ENCODE peak calls at places on chromosomes 2 and 18, in five cellular contexts. L is foreskin fibroblast, P is ovary, H is neural progenitor cell, Q is HL-60. D is an unnamed sample.

GRCh38 chr2:155203187-155203586 is 504.7 kb downstream of the KCNJ3 start:
- DNase-seq in Q (no peak), H (peak; percentile 29), P (no peak), L (no peak), D (no peak)

GRCh38 chr2:172232638-172233253 is 130.0 kb upstream of the DLX2 start:
- DNase-seq in H (no peak), L (no peak), P (no peak), Q (no peak), D (no peak)

GRCh38 chr2:215436705-215437570 is 1.1 kb upstream of the FN1 start:
- DNase-seq in Q (no peak), H (peak; percentile 68), P (no peak), L (no peak), D (no peak)

GRCh38 chr2:240626531-240627300 is 1.4 kb downstream of the GPR35 start:
- DNase-seq in H (no peak), P (no peak), Q (peak; percentile 61), L (no peak), D (no peak)

GRCh38 chr18:75698861-75699260 is 271.4 kb upstream of the SMIM21 start:
- DNase-seq in P (no peak), H (no peak), Q (no peak), L (no peak), D (no peak)

GRCh38 chr18:31041346-31042067 is 1.0 kb downstream of the DSC3 start:
- DNase-seq in H (peak; percentile 64), P (peak; percentile 7), Q (no peak), L (no peak), D (no peak)

GRCh38 chr2:101428413-101429176 is 41.3 kb upstream of the CREG2 start:
- DNase-seq in L (no peak), H (no peak), Q (no peak), P (no peak), D (no peak)

GRCh38 chr2:134359367-134360081 is 105.7 kb downstream of the MGAT5 start:
- DNase-seq in P (peak; percentile 51), Q (no peak), L (no peak), H (no peak), D (no peak)

GRCh38 chr18:3584266-3584665 is 134.3 kb downstream of the TGIF1 start:
- DNase-seq in Q (no peak), P (no peak), L (no peak), H (no peak), D (no peak)

GRCh38 chr2:39666489-39667141 is 898 bp downstream of the TMEM178A start:
- DNase-seq in Q (no peak), P (peak; percentile 18), L (no peak), H (peak; percentile 31), D (no peak)

GRCh38 chr2:16161085-16161565 is 220.8 kb downstream of the MYCN start:
- DNase-seq in P (no peak), H (no peak), L (no peak), Q (no peak), D (no peak)

GRCh38 chr2:2229898-2230817 is 100.9 kb downstream of the MYT1L start:
- DNase-seq in Q (no peak), H (no peak), L (no peak), P (no peak), D (no peak)

GRCh38 chr18:1104265-1104792 is 199.7 kb downstream of the ADCYAP1 start:
- DNase-seq in H (no peak), L (no peak), P (no peak), Q (no peak), D (no peak)

GRCh38 chr18:48116873-48117630 is 186.6 kb upstream of the SMAD2 start:
- DNase-seq in L (no peak), H (no peak), Q (no peak), P (no peak), D (no peak)

GRCh38 chr2:145257931-145258330 is 738.0 kb upstream of the ZEB2 start:
- DNase-seq in H (no peak), P (no peak), L (no peak), Q (no peak), D (no peak)

GRCh38 chr2:231970461-231970860 is 8.9 kb downstream of the DIS3L2 start:
- DNase-seq in P (no peak), Q (no peak), L (no peak), H (no peak), D (no peak)

GRCh38 chr18:3332376-3332775 is 70.4 kb downstream of the MYL12B start:
- DNase-seq in Q (no peak), L (no peak), P (no peak), H (no peak), D (no peak)

GRCh38 chr2:215896921-215897320 is 116.4 kb downstream of the MREG start:
- DNase-seq in Q (no peak), H (no peak), P (no peak), L (no peak), D (no peak)

GRCh38 chr2:15713475-15713874 is 121.8 kb downstream of the DDX1 start:
- DNase-seq in P (no peak), L (no peak), H (no peak), Q (no peak), D (no peak)

GRCh38 chr2:186456941-186457340 is 29.1 kb upstream of the ZC3H15 start:
- DNase-seq in Q (no peak), H (no peak), L (peak; percentile 14), P (no peak), D (no peak)

GRCh38 chr2:100513650-100514049 is 43.4 kb downstream of the NMS start:
- DNase-seq in H (no peak), L (no peak), P (no peak), Q (no peak), D (no peak)

GRCh38 chr2:120866483-120867140 is 130.9 kb downstream of the GLI2 start:
- DNase-seq in Q (no peak), P (no peak), L (no peak), H (no peak), D (no peak)

GRCh38 chr2:121429119-121429903 is 101.4 kb upstream of the RNU4ATAC start:
- DNase-seq in Q (no peak), L (peak; percentile 28), H (no peak), P (no peak), D (no peak)

GRCh38 chr18:22609642-22610041 is 191.9 kb upstream of the CTAGE1 start:
- DNase-seq in Q (no peak), L (no peak), H (peak; percentile 42), P (peak; percentile 32), D (peak; percentile 50)

GRCh38 chr18:33656889-33657288 is 78.9 kb downstream of the ASXL3 start:
- DNase-seq in P (no peak), L (no peak), Q (no peak), H (no peak), D (no peak)

GRCh38 chr18:22060361-22060760 is 109.0 kb upstream of the GATA6 start:
- DNase-seq in H (no peak), Q (no peak), L (no peak), P (no peak), D (no peak)

GRCh38 chr18:5104246-5104645 is 92.8 kb downstream of the AKAIN1 start:
- DNase-seq in H (peak; percentile 50), P (no peak), L (no peak), Q (no peak), D (no peak)

GRCh38 chr18:29560270-29560669 is 1383.3 kb upstream of the CDH2 start:
- DNase-seq in P (no peak), L (no peak), H (no peak), Q (no peak), D (no peak)

GRCh38 chr2:107529146-107529545 is 297.5 kb upstream of the RGPD4 start:
- DNase-seq in H (no peak), L (no peak), Q (no peak), P (no peak), D (peak; percentile 18)

GRCh38 chr2:146246017-146246733 is 1598.7 kb upstream of the ACVR2A start:
- DNase-seq in Q (no peak), L (peak; percentile 14), P (no peak), H (no peak), D (no peak)

GRCh38 chr18:10015941-10016819 is 102.4 kb downstream of the VAPA start:
- DNase-seq in P (peak; percentile 50), Q (no peak), H (no peak), L (peak; percentile 98), D (no peak)

GRCh38 chr2:39881494-39881893 is 102.4 kb upstream of the THUMPD2 start:
- DNase-seq in L (peak; percentile 28), Q (no peak), P (no peak), H (no peak), D (no peak)

GRCh38 chr2:8892149-8892548 is 54.7 kb upstream of the KIDINS220 start:
- DNase-seq in L (no peak), P (no peak), H (no peak), Q (no peak), D (no peak)

GRCh38 chr2:189927823-189928222 is 134.7 kb downstream of the MSTN start:
- DNase-seq in P (no peak), L (peak; percentile 14), Q (no peak), H (no peak), D (no peak)

GRCh38 chr2:36707050-36707449 is 10.5 kb downstream of the VIT start:
- DNase-seq in H (no peak), P (no peak), Q (no peak), L (peak; percentile 56), D (no peak)

GRCh38 chr2:193580176-193580950 is 1385.6 kb upstream of the TMEFF2 start:
- DNase-seq in H (no peak), Q (no peak), P (no peak), L (no peak), D (no peak)

GRCh38 chr2:193584001-193584400 is 1389.3 kb upstream of the TMEFF2 start:
- DNase-seq in L (peak; percentile 2), P (no peak), H (peak; percentile 65), Q (no peak), D (no peak)

GRCh38 chr2:193581807-193582206 is 1387.1 kb upstream of the TMEFF2 start:
- DNase-seq in P (no peak), Q (no peak), L (no peak), H (no peak), D (no peak)

GRCh38 chr2:193584522-193584938 is 1389.8 kb upstream of the TMEFF2 start:
- DNase-seq in Q (no peak), P (no peak), L (peak; percentile 3), H (peak; percentile 57), D (peak; percentile 39)
- TF ChIP-seq CTCF in Q (peak; percentile 59), P (no peak), L (no peak), H (peak; percentile 57), D (peak; percentile 54)

DNA sequence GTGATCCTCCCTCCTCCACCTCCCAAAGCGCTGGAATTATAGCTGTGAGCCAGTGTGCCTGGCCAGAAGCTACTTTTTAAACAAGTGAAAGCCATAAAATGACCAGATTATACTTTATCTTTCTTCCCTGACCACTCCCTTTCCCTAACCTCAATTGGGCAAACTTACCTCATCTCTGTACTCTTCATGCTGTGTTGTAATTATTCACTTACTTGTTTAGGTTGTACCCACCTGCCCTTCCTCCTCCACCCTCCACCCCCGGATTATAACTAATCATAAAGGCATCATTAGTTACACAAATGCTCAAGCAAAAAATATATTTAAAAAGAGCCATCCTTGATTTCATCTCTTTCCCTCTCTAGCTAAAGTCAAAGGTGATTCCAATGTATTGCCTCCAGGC is 279.9 kb downstream of the SETBP1 start:
- DNase-seq in L (no peak), P (no peak), H (no peak), Q (no peak), D (no peak)
- H3K4me3 ChIP-seq in L (no peak overlapping the region), P (no peak overlapping the region), H (no peak overlapping the region), Q (no peak overlapping the region), D (no peak overlapping the region)

GRCh38 chr2:168490916-168491605 is 35.0 kb downstream of the CERS6 start:
- DNase-seq in Q (no peak), P (no peak), H (no peak), L (no peak), D (no peak)
- TF ChIP-seq CTCF in Q (no peak), P (no peak), H (no peak), L (no peak), D (no peak)

GRCh38 chr2:224543939-224544338 is 41.2 kb downstream of the CUL3 start:
- DNase-seq in P (no peak), Q (no peak), L (no peak), H (no peak), D (no peak)
- H3K4me3 ChIP-seq in P (no peak overlapping the region), Q (no peak overlapping the region), L (no peak overlapping the region), H (no peak overlapping the region), D (no peak overlapping the region)

D was measured in LNCaP clone FGC.